ENCODE peak calls at places on chromosomes 7 and 10, in eight cellular contexts. C is IMR-90; A is CD4-positive, alpha-beta T cell; J is heart right ventricle; P is Peyer's patch; F is coronary artery; Q is endodermal cell; D is cardiac muscle cell. T is an unnamed sample.

GRCh38 chr10:16788778-16789177 is 28.4 kb downstream of the RSU1 start:
- DNase-seq in C (no peak), A (no peak), J (no peak), P (no peak), F (no peak), Q (no peak), D (no peak), T (no peak)

GRCh38 chr7:44213872-44214595 is 13.3 kb downstream of the YKT6 start:
- DNase-seq in C (peak; percentile 41), A (no peak), J (no peak), P (no peak), F (no peak), Q (peak; percentile 87), D (peak; percentile 57), T (no peak)

GRCh38 chr7:36565792-36566356 is 158.4 kb downstream of the AOAH start:
- DNase-seq in C (no peak), A (no peak), J (no peak), P (no peak), F (no peak), Q (no peak), D (peak; percentile 38), T (no peak)

GRCh38 chr10:35364808-35365207 is 28.5 kb downstream of the CCNY start:
- DNase-seq in C (no peak), A (no peak), J (no peak), P (no peak), F (no peak), Q (no peak), D (no peak), T (no peak)

GRCh38 chr7:150811-151221 is 41.6 kb upstream of the FAM20C start:
- DNase-seq in C (no peak), A (no peak), J (no peak), P (no peak), F (no peak), Q (no peak), D (peak; percentile 13), T (no peak)

GRCh38 chr10:89086801-89087513 is 96.4 kb downstream of the FAS start:
- DNase-seq in C (peak; percentile 82), A (no peak), J (peak; percentile 85), P (peak; percentile 58), F (peak; percentile 80), Q (peak; percentile 69), D (peak; percentile 88), T (no peak)

GRCh38 chr10:22611425-22612111 is 102.8 kb downstream of the PIP4K2A start:
- DNase-seq in C (no peak), A (peak; percentile 50), J (no peak), P (peak; percentile 79), F (no peak), Q (no peak), D (no peak), T (no peak)

GRCh38 chr10:90718185-90718584 is 139.7 kb downstream of the HTR7 start:
- DNase-seq in C (no peak), A (no peak), J (no peak), P (no peak), F (no peak), Q (no peak), D (peak; percentile 38), T (no peak)

GRCh38 chr7:5532520-5533335 is 109.1 kb upstream of the TNRC18 start:
- DNase-seq in C (no peak), A (no peak), J (peak; percentile 37), P (peak; percentile 93), F (peak; percentile 78), Q (peak; percentile 87), D (no peak), T (no peak)

GRCh38 chr10:102310356-102311024 is 65.2 kb downstream of the GBF1 start:
- DNase-seq in C (peak; percentile 66), A (no peak), J (no peak), P (no peak), F (no peak), Q (no peak), D (peak; percentile 67), T (no peak)

GRCh38 chr7:44720301-44720700 is 28.3 kb upstream of the ZMIZ2 start:
- DNase-seq in C (no peak), A (no peak), J (no peak), P (no peak), F (no peak), Q (no peak), D (no peak), T (no peak)

GRCh38 chr7:127769696-127770400 is 117.9 kb downstream of the SND1 start:
- DNase-seq in C (peak; percentile 58), A (no peak), J (no peak), P (no peak), F (no peak), Q (no peak), D (peak; percentile 71), T (no peak)

GRCh38 chr10:58414270-58415041 is 29.2 kb downstream of the TFAM start:
- DNase-seq in C (peak; percentile 80), A (no peak), J (peak; percentile 13), P (no peak), F (no peak), Q (peak; percentile 47), D (peak; percentile 89), T (no peak)

GRCh38 chr10:74936577-74937445 is 110.4 kb downstream of the KAT6B start:
- DNase-seq in C (peak; percentile 60), A (no peak), J (no peak), P (no peak), F (no peak), Q (no peak), D (peak; percentile 70), T (no peak)

GRCh38 chr7:78530351-78530750 is 731.8 kb downstream of the PHTF2 start:
- DNase-seq in C (peak; percentile 83), A (no peak), J (no peak), P (no peak), F (no peak), Q (no peak), D (peak; percentile 9), T (peak; percentile 55)

GRCh38 chr10:58479016-58479415 is 33.7 kb upstream of the BICC1 start:
- DNase-seq in C (no peak), A (no peak), J (no peak), P (no peak), F (no peak), Q (no peak), D (no peak), T (no peak)

GRCh38 chr7:132933076-132933466 is 148.8 kb downstream of the CHCHD3 start:
- DNase-seq in C (peak; percentile 80), A (no peak), J (no peak), P (no peak), F (no peak), Q (no peak), D (peak; percentile 95), T (no peak)

GRCh38 chr10:51010977-51011376 is 63.3 kb upstream of the PRKG1 start:
- DNase-seq in C (peak; percentile 54), A (no peak), J (no peak), P (no peak), F (no peak), Q (peak; percentile 62), D (peak; percentile 74), T (no peak)

GRCh38 chr7:46568420-46569116 is 647.5 kb upstream of the IGFBP3 start:
- DNase-seq in C (no peak), A (no peak), J (no peak), P (no peak), F (no peak), Q (no peak), D (no peak), T (no peak)

GRCh38 chr7:73967832-73968295 is 60.1 kb upstream of the ELN start:
- DNase-seq in C (no peak), A (no peak), J (no peak), P (no peak), F (no peak), Q (no peak), D (no peak), T (no peak)

GRCh38 chr10:28139138-28139537 is 140.3 kb upstream of the ODAD2 start:
- DNase-seq in C (no peak), A (no peak), J (no peak), P (no peak), F (no peak), Q (no peak), D (peak; percentile 9), T (no peak)

GRCh38 chr7:74082770-74083116 is 861 bp upstream of the LIMK1 start:
- DNase-seq in C (no peak), A (no peak), J (no peak), P (no peak), F (no peak), Q (no peak), D (no peak), T (no peak)

GRCh38 chr10:96646251-96646740 is 59.5 kb upstream of the TM9SF3 start:
- DNase-seq in C (no peak), A (no peak), J (no peak), P (no peak), F (no peak), Q (no peak), D (no peak), T (no peak)

GRCh38 chr7:72190166-72190565 is 222.0 kb downstream of the CALN1 start:
- DNase-seq in C (no peak), A (no peak), J (no peak), P (no peak), F (no peak), Q (no peak), D (no peak), T (no peak)
- H3K27ac ChIP-seq in C (no peak overlapping the region), A (no peak overlapping the region), J (no peak overlapping the region), P (no peak overlapping the region), F (no peak overlapping the region), Q (no peak overlapping the region), D (no peak overlapping the region), T (no peak overlapping the region)

GRCh38 chr7:12637819-12638592 is 49.4 kb upstream of the ARL4A start:
- DNase-seq in C (peak; percentile 44), A (no peak), J (peak; percentile 10), P (no peak), F (no peak), Q (no peak), D (no peak), T (no peak)
- H3K27ac ChIP-seq in C (no peak overlapping the region), A (no peak overlapping the region), J (no peak overlapping the region), P (no peak overlapping the region), F (no peak overlapping the region), Q (no peak overlapping the region), D (no peak overlapping the region), T (no peak overlapping the region)

DNA sequence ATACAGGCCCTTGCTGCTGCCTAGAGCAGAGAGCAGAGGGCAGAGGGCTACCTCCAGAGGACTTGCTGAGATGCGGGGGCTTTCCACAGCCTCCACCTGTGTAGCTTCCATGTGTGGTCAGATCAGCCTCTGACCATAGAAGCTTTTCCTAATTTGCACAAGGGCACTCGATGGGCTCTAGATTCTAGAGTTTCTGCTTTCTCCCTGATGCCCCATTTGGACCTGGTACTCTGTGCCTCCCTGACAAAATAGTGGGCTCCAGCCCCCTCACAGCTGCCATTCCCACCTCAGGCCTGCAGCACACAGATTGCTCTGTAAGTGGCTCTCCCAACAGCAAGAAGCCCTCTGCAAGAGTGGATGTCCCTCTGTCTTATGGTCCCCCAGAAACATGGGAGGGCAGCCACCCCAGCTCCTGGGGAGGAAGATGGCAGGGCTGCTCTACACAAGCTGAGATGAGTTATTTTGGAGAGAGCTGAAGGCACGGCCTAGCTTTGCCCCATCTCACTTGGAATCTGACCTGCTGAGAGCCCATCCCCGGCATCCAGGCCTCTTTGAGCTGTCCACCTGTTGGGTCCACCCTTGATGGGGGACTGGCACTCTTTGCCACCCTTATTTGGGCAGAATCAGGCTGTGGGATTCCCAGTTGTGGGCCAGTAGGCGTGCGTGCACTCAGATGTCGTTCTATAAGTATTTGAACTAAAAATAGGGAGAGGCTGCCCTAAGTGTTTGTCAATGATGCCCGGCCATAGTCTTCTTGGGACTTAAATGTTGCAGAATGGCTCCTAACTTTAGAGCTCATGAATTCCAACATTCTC is 16.7 kb downstream of the TMEM273 start:
- DNase-seq in C (no peak), A (no peak), J (no peak), P (no peak), F (no peak), Q (no peak), D (no peak), T (no peak)
- H3K27ac ChIP-seq in C (no peak overlapping the region), A (no peak overlapping the region), J (no peak overlapping the region), P (no peak overlapping the region), F (no peak overlapping the region), Q (no peak overlapping the region), D (no peak overlapping the region), T (no peak overlapping the region)

GRCh38 chr7:155955367-155955635 is 143.0 kb upstream of the SHH start:
- DNase-seq in C (no peak), A (no peak), J (no peak), P (no peak), F (no peak), Q (no peak), D (no peak), T (no peak)
- H3K27ac ChIP-seq in C (no peak overlapping the region), A (no peak overlapping the region), J (no peak overlapping the region), P (no peak overlapping the region), F (no peak overlapping the region), Q (no peak overlapping the region), D (no peak overlapping the region), T (no peak overlapping the region)